ENCODE peak calls at places on chromosome 7, in four cellular contexts. Y is HepG2, U is H1, R is K562. Q is an unnamed sample.

GRCh38 chr7:150400779-150401423 is 21.8 kb downstream of the ZNF775 start:
- DNase-seq in Y (no peak), U (no peak), R (no peak), Q (no peak)

GRCh38 chr7:134741901-134742635 is 37.4 kb upstream of the CALD1 start:
- DNase-seq in Y (no peak), R (no peak), U (no peak), Q (no peak)

GRCh38 chr7:27183682-27184341 is 1.2 kb downstream of the HOXA11 start:
- DNase-seq in R (no peak), Y (no peak), U (peak; percentile 49), Q (no peak)

GRCh38 chr7:37208528-37208927 is 240.1 kb downstream of the ELMO1 start:
- DNase-seq in R (peak; percentile 56), Y (peak; percentile 53), U (no peak), Q (peak; percentile 56)

GRCh38 chr7:70317356-70317755 is 719.1 kb downstream of the AUTS2 start:
- DNase-seq in R (no peak), U (no peak), Y (no peak), Q (peak; percentile 14)

GRCh38 chr7:106813705-106814305 is 51.3 kb upstream of the PIK3CG start:
- DNase-seq in U (no peak), Y (no peak), R (peak; percentile 38), Q (no peak)

GRCh38 chr7:5528071-5528814 is 104.6 kb upstream of the TNRC18 start:
- DNase-seq in U (peak; percentile 51), R (no peak), Y (no peak), Q (no peak)

GRCh38 chr7:139482662-139483466 is 609 bp downstream of the KLRG2 start:
- DNase-seq in R (no peak), Y (no peak), U (peak; percentile 73), Q (no peak)

GRCh38 chr7:101632641-101633040 is 3.5 kb upstream of the MYL10 start:
- DNase-seq in Y (no peak), U (no peak), R (no peak), Q (peak; percentile 44)

GRCh38 chr7:155058861-155059355 is 11.2 kb upstream of the HTR5A start:
- DNase-seq in Y (no peak), U (no peak), R (no peak), Q (no peak)

GRCh38 chr7:98836811-98837631 is 32.8 kb downstream of the TMEM130 start:
- DNase-seq in U (peak; percentile 93), R (peak; percentile 71), Y (peak; percentile 21), Q (peak; percentile 67)

GRCh38 chr7:73633844-73634243 is 9.5 kb upstream of the MLXIPL start:
- DNase-seq in U (no peak), Y (no peak), R (no peak), Q (no peak)

GRCh38 chr7:39539816-39540215 is 26.4 kb upstream of the YAE1 start:
- DNase-seq in R (no peak), U (no peak), Y (peak; percentile 32), Q (no peak)

GRCh38 chr7:137985897-137986251 is 16.0 kb downstream of the CREB3L2 start:
- DNase-seq in R (peak; percentile 70), Y (no peak), U (no peak), Q (no peak)

GRCh38 chr7:43481905-43482678 is 100.8 kb upstream of the STK17A start:
- DNase-seq in U (peak; percentile 20), Y (no peak), R (no peak), Q (no peak)
- TF ChIP-seq PHF8 in U (no peak), Y (no peak), R (no peak), Q (no peak)

GRCh38 chr7:159105845-159106614 is 38.6 kb downstream of the VIPR2 start:
- DNase-seq in R (no peak), U (no peak), Y (no peak), Q (no peak)

GRCh38 chr7:159105066-159105780 is 39.4 kb downstream of the VIPR2 start:
- DNase-seq in R (no peak), Y (no peak), U (no peak), Q (no peak)

GRCh38 chr7:159102681-159103381 is 41.8 kb downstream of the VIPR2 start:
- DNase-seq in Y (no peak), R (no peak), U (no peak), Q (no peak)

GRCh38 chr7:159104188-159105030 is 40.3 kb downstream of the VIPR2 start:
- DNase-seq in R (no peak), Y (no peak), U (no peak), Q (no peak)

DNA sequence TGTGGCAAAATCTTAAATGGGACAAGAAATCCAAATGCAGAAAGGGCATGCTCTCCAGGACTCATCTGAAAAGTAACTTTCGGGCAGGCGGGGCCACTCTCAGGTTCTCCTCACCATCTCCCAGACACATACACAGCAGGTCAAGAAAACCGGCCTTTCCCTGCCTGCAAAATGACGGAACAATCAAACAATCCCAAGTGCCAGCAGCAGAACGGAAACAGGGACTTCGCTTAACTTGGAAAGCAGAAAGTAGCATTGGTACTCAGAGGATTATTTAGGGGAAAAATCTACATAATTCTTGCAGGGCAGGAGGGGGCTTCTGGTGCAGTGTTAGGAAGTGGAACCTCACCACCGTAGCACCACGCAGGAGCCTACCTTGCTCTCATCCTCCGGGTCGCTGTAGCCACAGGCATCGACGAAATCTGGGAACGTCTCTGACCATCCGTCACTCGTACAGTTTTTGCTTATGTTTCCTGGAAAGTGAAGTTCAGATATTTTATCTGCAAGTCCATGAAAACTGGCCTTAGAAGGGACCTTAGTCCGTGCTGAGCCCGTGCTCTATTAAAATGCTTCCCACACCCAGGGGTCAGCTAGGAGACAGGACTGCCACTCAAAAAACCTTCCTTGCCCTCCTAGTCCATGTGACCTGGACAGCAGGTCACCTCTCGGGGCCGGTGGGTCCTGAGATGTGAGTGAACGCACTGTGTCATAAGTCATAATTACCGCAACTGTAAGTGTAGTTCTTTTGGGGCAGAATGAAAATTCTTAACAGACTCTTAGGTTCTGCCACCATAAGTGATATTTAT is 41.1 kb downstream of the VIPR2 start:
- DNase-seq in R (no peak), U (no peak), Y (no peak), Q (no peak)
- TF ChIP-seq PHF8 in R (no peak), U (no peak), Y (no peak), Q (no peak)

GRCh38 chr7:102934267-102934666 is 21.5 kb downstream of the LRRC17 start:
- DNase-seq in Y (no peak), R (no peak), U (no peak), Q (no peak)

GRCh38 chr7:102933763-102934162 is 21.0 kb downstream of the LRRC17 start:
- DNase-seq in Y (no peak), U (peak; percentile 60), R (no peak), Q (no peak)

GRCh38 chr7:102935450-102936110 is 22.8 kb downstream of the LRRC17 start:
- DNase-seq in Y (no peak), U (no peak), R (no peak), Q (no peak)

GRCh38 chr7:102931757-102932156 is 19.0 kb downstream of the LRRC17 start:
- DNase-seq in Y (no peak), U (no peak), R (no peak), Q (no peak)

DNA sequence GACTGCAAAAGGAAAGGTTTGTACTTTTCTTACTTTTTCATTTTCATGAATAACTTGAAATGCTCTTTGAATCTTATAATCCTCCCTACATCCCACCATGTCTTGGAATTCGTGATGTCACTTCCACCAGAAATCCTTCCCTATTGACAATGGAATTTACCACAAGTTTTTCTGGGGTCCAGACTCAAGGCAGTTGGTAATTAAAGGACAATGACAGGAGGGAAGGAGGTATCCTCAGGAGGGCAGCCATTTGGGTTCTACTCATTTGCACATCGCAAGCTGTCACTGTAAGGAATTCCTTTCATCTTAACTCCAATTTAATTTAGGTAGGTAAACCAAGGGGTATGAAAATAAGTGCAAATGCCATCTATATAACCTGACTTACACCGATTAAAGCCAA is 21.9 kb downstream of the LRRC17 start:
- DNase-seq in U (no peak), R (no peak), Y (no peak), Q (no peak)
- TF ChIP-seq PHF8 in U (no peak), R (no peak), Y (no peak), Q (no peak)

GRCh38 chr7:76108540-76109233 is 60.8 kb downstream of the MDH2 start:
- DNase-seq in R (peak; percentile 23), U (no peak), Y (peak; percentile 80), Q (peak; percentile 94)
- TF ChIP-seq PHF8 in R (no peak), U (no peak), Y (peak; percentile 25), Q (no peak)

GRCh38 chr7:123569352-123569999 is 11.9 kb upstream of the NDUFA5 start:
- DNase-seq in U (no peak), R (no peak), Y (no peak), Q (no peak)

GRCh38 chr7:123570390-123571182 is 13.0 kb upstream of the NDUFA5 start:
- DNase-seq in Y (no peak), R (peak; percentile 39), U (no peak), Q (no peak)

GRCh38 chr7:123571187-123571586 is 13.6 kb upstream of the NDUFA5 start:
- DNase-seq in R (no peak), Y (no peak), U (no peak), Q (no peak)

GRCh38 chr7:123573371-123573770 is 15.8 kb upstream of the NDUFA5 start:
- DNase-seq in U (no peak), R (no peak), Y (no peak), Q (no peak)

GRCh38 chr7:123571684-123572083 is 14.1 kb upstream of the NDUFA5 start:
- DNase-seq in Y (no peak), R (no peak), U (no peak), Q (no peak)
- TF ChIP-seq PHF8 in Y (no peak), R (no peak), U (no peak), Q (no peak)

GRCh38 chr7:2048531-2048930 is 184.2 kb downstream of the MAD1L1 start:
- DNase-seq in Y (no peak), R (no peak), U (no peak), Q (no peak)
- TF ChIP-seq PHF8 in Y (no peak), R (no peak), U (no peak), Q (no peak)

GRCh38 chr7:2819954-2820397 is 24.1 kb downstream of the GNA12 start:
- DNase-seq in Y (no peak), U (no peak), R (no peak), Q (no peak)

GRCh38 chr7:2823124-2823523 is 21.0 kb downstream of the GNA12 start:
- DNase-seq in Y (no peak), R (no peak), U (no peak), Q (no peak)

GRCh38 chr7:2821842-2822507 is 22.1 kb downstream of the GNA12 start:
- DNase-seq in Y (no peak), R (no peak), U (no peak), Q (peak; percentile 41)

GRCh38 chr7:2820508-2820934 is 23.6 kb downstream of the GNA12 start:
- DNase-seq in R (no peak), Y (peak; percentile 89), U (no peak), Q (peak; percentile 72)

GRCh38 chr7:2821161-2821841 is 22.8 kb downstream of the GNA12 start:
- DNase-seq in R (no peak), Y (no peak), U (no peak), Q (peak; percentile 56)
- TF ChIP-seq PHF8 in R (no peak), Y (no peak), U (no peak), Q (no peak)

Q was measured in A549.